ENCODE peak calls at places on chromosome 3, in ten cellular contexts. L, I, T, K, R, H, W, O, C and P are unnamed samples.

GRCh38 chr3:53259427-53260259 is 3.8 kb upstream of the TKT start:
- DNase-seq in T (no peak), C (no peak), H (no peak), W (peak; percentile 25), O (peak; percentile 42), I (no peak), K (peak; percentile 85), L (no peak), R (peak; percentile 46), P (no peak)

GRCh38 chr3:126858401-126858800 is 124.5 kb upstream of the PLXNA1 start:
- DNase-seq in H (no peak), K (no peak), L (no peak), O (no peak), R (no peak), I (no peak), T (no peak), C (no peak), W (no peak), P (no peak)

GRCh38 chr3:4241595-4242170 is 61.5 kb upstream of the SETMAR start:
- DNase-seq in I (no peak), L (no peak), H (no peak), R (no peak), T (no peak), O (no peak), K (no peak), W (no peak), C (no peak), P (no peak)

GRCh38 chr3:195214381-195214780 is 56.6 kb downstream of the XXYLT1 start:
- DNase-seq in C (no peak), I (no peak), L (peak; percentile 21), T (no peak), W (no peak), H (peak; percentile 20), K (no peak), O (no peak), R (no peak), P (no peak)

GRCh38 chr3:170584585-170585007 is 1.3 kb downstream of the SLC7A14 start:
- DNase-seq in C (peak; percentile 41), K (peak; percentile 93), W (peak; percentile 62), T (peak; percentile 68), I (peak; percentile 68), R (peak; percentile 56), L (peak; percentile 82), H (peak; percentile 74), O (peak; percentile 66), P (peak; percentile 76)

GRCh38 chr3:32334675-32335074 is 57.0 kb upstream of the CMTM7 start:
- DNase-seq in R (no peak), W (no peak), H (no peak), T (no peak), I (no peak), K (peak; percentile 61), O (no peak), C (peak; percentile 61), L (no peak), P (no peak)

GRCh38 chr3:53482227-53482626 is 12.2 kb upstream of the CACNA1D start:
- DNase-seq in T (no peak), K (no peak), H (no peak), I (no peak), O (no peak), L (no peak), R (no peak), W (no peak), C (no peak), P (no peak)

GRCh38 chr3:192819001-192819569 is 91.7 kb upstream of the FGF12 start:
- DNase-seq in H (no peak), O (peak; percentile 75), R (peak; percentile 43), W (no peak), K (peak; percentile 84), T (peak; percentile 88), I (peak; percentile 70), L (no peak), C (no peak), P (peak; percentile 47)

GRCh38 chr3:58672451-58672850 is 5.9 kb upstream of the FAM3D start:
- DNase-seq in C (no peak), W (no peak), I (peak; percentile 58), O (no peak), T (no peak), L (no peak), H (peak; percentile 10), R (no peak), K (no peak), P (no peak)

GRCh38 chr3:163056874-163057497 is 1560.4 kb downstream of the OTOL1 start:
- DNase-seq in W (no peak), K (peak; percentile 71), O (peak; percentile 59), T (peak; percentile 19), L (no peak), C (no peak), H (no peak), R (no peak), I (peak; percentile 30), P (no peak)

GRCh38 chr3:139127101-139127500 is 82.4 kb upstream of the PRR23C start:
- DNase-seq in W (no peak), T (peak; percentile 82), R (no peak), K (no peak), C (no peak), O (peak; percentile 77), I (no peak), H (no peak), L (no peak), P (no peak)

GRCh38 chr3:52827441-52827840 is 3.0 kb downstream of the ITIH4 start:
- DNase-seq in C (no peak), R (no peak), H (no peak), O (no peak), I (no peak), L (no peak), T (peak; percentile 35), W (no peak), K (no peak), P (no peak)

GRCh38 chr3:141844812-141845211 is 31.6 kb upstream of the ATP1B3 start:
- DNase-seq in R (no peak), I (no peak), O (no peak), H (no peak), K (no peak), W (no peak), T (no peak), C (no peak), L (no peak), P (no peak)

GRCh38 chr3:133256787-133257483 is 142.9 kb upstream of the BFSP2 start:
- DNase-seq in K (no peak), L (no peak), C (no peak), W (no peak), H (no peak), I (no peak), R (no peak), O (no peak), T (no peak), P (no peak)

GRCh38 chr3:20041197-20041780 is 1.0 kb downstream of the KAT2B start:
- DNase-seq in K (peak; percentile 84), W (peak; percentile 94), H (peak; percentile 91), C (peak; percentile 80), I (peak; percentile 85), L (peak; percentile 93), R (peak; percentile 94), O (peak; percentile 75), T (peak; percentile 56), P (peak; percentile 78)

GRCh38 chr3:79846148-79846933 is 78.5 kb upstream of the ROBO1 start:
- DNase-seq in H (no peak), T (no peak), W (no peak), I (no peak), C (no peak), R (no peak), K (peak; percentile 64), O (no peak), L (no peak), P (no peak)

GRCh38 chr3:138938877-138939562 is 7.9 kb downstream of the FOXL2 start:
- DNase-seq in O (no peak), T (no peak), K (peak; percentile 27), L (no peak), H (no peak), W (no peak), R (no peak), I (no peak), C (no peak), P (no peak)

GRCh38 chr3:55484191-55484644 is 2.9 kb downstream of the WNT5A start:
- DNase-seq in I (no peak), W (peak; percentile 12), O (peak; percentile 19), R (no peak), T (no peak), C (no peak), H (no peak), L (peak; percentile 65), K (peak; percentile 62), P (no peak)
- H3K4me1 ChIP-seq in I (no peaks in the 10 kb centered on the region), W (peaks cover 59% of the 10 kb centered on the region), O (peaks cover 5% of the 10 kb centered on the region), R (peaks cover 11% of the 10 kb centered on the region), T (peaks cover 5% of the 10 kb centered on the region), C (no peaks in the 10 kb centered on the region), H (no peaks in the 10 kb centered on the region), L (no peaks in the 10 kb centered on the region), K (peaks cover 8% of the 10 kb centered on the region), P (peaks cover 7% of the 10 kb centered on the region)

DNA sequence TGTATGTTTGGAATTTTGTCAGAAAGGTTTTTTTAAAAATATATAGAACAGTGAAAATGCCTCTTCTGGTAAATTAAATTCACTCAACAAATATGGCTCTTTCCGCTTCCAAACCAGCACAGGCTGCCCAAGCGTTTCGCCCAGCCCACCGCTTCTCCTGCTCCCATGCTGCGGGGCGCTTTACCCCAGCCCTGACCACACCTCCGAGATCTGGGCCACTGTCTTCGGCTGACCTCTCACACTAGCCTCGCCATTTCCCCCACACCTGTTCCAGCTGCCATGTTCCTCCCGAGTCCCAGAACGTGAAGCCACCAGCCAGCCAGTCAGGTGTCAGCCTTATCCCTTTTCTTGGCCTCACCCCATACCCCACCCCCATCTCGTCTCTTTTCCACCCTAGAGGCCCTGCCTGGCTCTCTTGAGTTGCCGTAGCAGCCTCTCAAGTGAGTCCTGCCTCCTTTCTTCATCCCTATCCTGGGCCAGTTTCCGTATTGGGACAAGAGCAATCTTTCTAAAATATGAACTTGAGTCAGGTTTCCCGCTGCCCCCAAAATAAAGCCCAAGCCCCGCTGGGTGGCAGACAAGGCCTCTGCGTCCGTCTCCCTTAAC is 46.5 kb downstream of the SLC12A8 start:
- DNase-seq in K (no peak), L (no peak), H (no peak), C (no peak), I (no peak), W (no peak), O (no peak), T (no peak), R (no peak), P (no peak)
- H3K36me3 ChIP-seq in K (no peaks in the 10 kb centered on the region), L (no peaks in the 10 kb centered on the region), H (no peaks in the 10 kb centered on the region), C (no peaks in the 10 kb centered on the region), I (no peaks in the 10 kb centered on the region), W (no peaks in the 10 kb centered on the region), O (no peaks in the 10 kb centered on the region), T (no peaks in the 10 kb centered on the region), R (no peaks in the 10 kb centered on the region), P (no peaks in the 10 kb centered on the region)

DNA sequence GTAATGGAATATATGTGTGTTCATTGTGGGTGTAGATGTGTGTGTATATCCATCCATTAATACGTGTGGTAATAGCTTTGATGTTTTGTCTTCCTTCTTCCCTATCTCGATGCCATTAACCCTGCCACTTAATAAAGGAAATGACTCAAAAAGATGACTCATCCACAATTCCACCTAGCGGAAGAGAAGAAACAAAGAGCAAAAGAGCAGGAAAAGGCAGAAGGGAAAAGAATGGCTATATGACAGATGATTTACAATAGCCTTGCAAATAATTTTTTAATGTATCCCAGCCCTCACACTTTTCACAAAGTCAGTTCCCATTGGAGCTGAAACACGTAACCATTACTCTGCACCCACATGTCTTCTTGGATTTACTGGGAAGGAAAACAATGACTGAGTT is 197.1 kb downstream of the KCNAB1 start:
- DNase-seq in I (peak; percentile 44), O (peak; percentile 27), C (no peak), R (no peak), H (no peak), K (peak; percentile 74), W (no peak), T (peak; percentile 44), L (no peak), P (no peak)
- H3K4me1 ChIP-seq in I (no peaks in the 10 kb centered on the region), O (no peaks in the 10 kb centered on the region), C (no peaks in the 10 kb centered on the region), R (peaks cover 2% of the 10 kb centered on the region), H (no peaks in the 10 kb centered on the region), K (peaks cover 2% of the 10 kb centered on the region), W (peaks cover 6% of the 10 kb centered on the region), T (no peaks in the 10 kb centered on the region), L (no peaks in the 10 kb centered on the region), P (no peaks in the 10 kb centered on the region)

GRCh38 chr3:179760944-179761343 is 108.1 kb downstream of the USP13 start:
- DNase-seq in W (no peak), R (no peak), L (no peak), K (peak; percentile 34), T (peak; percentile 79), C (no peak), I (no peak), H (no peak), O (peak; percentile 74), P (no peak)
- H3K36me3 ChIP-seq in W (peaks cover 82% of the 10 kb centered on the region), R (peaks cover under 1% of the 10 kb centered on the region), L (peaks cover 45% of the 10 kb centered on the region), K (peaks cover 3% of the 10 kb centered on the region), T (peaks cover 11% of the 10 kb centered on the region), C (no peaks in the 10 kb centered on the region), I (no peaks in the 10 kb centered on the region), H (peaks cover 5% of the 10 kb centered on the region), O (no peaks in the 10 kb centered on the region), P (no peaks in the 10 kb centered on the region)